ENCODE peak calls at places on chromosomes 13 and 19, in four cellular contexts. One of them, this sample, is unnamed.

GRCh38 chr19:2273356-2274184 is 8.4 kb downstream of the PEAK3 start:
- DNase-seq in neuronal stem cell: peak
- DNase-seq in H1: peak
- DNase-seq in mesenchymal stem cell: peak
- DNase-seq in this sample: peak

GRCh38 chr13:73708393-73708985 is 425.7 kb downstream of the KLF12 start:
- DNase-seq in H1: no peak
- DNase-seq in neuronal stem cell: peak
- DNase-seq in mesenchymal stem cell: peak
- DNase-seq in this sample: no peak

GRCh38 chr19:45753548-45753947 is 15.5 kb downstream of the SIX5 start:
- DNase-seq in neuronal stem cell: no peak
- DNase-seq in H1: peak
- DNase-seq in mesenchymal stem cell: no peak
- DNase-seq in this sample: peak

GRCh38 chr13:44819245-44819644 is 170.0 kb downstream of the NUFIP1 start:
- DNase-seq in H1: no peak
- DNase-seq in neuronal stem cell: no peak
- DNase-seq in mesenchymal stem cell: peak
- DNase-seq in this sample: no peak

GRCh38 chr19:2034729-2035589 is 16.1 kb downstream of the MKNK2 start:
- DNase-seq in mesenchymal stem cell: peak
- DNase-seq in neuronal stem cell: no peak
- DNase-seq in H1: peak
- DNase-seq in this sample: peak

GRCh38 chr19:6761053-6761676 is 6.1 kb downstream of the SH2D3A start:
- DNase-seq in H1: no peak
- DNase-seq in mesenchymal stem cell: no peak
- DNase-seq in neuronal stem cell: no peak
- DNase-seq in this sample: peak

GRCh38 chr13:20174656-20175405 is 14.0 kb upstream of the GJA3 start:
- DNase-seq in mesenchymal stem cell: peak
- DNase-seq in neuronal stem cell: no peak
- DNase-seq in H1: no peak
- DNase-seq in this sample: peak

GRCh38 chr13:92074658-92075057 is 676.2 kb downstream of the GPC5 start:
- DNase-seq in neuronal stem cell: peak
- DNase-seq in H1: no peak
- DNase-seq in mesenchymal stem cell: peak
- DNase-seq in this sample: peak

GRCh38 chr19:7729831-7730285 is 2.1 kb downstream of the CLEC4G start:
- DNase-seq in mesenchymal stem cell: no peak
- DNase-seq in H1: peak
- DNase-seq in neuronal stem cell: no peak
- DNase-seq in this sample: peak

GRCh38 chr13:40161931-40162330 is 504.5 kb downstream of the FOXO1 start:
- DNase-seq in H1: no peak
- DNase-seq in neuronal stem cell: no peak
- DNase-seq in mesenchymal stem cell: no peak
- DNase-seq in this sample: no peak

GRCh38 chr13:20803180-20803965 is 29.6 kb upstream of the EEF1AKMT1 start:
- DNase-seq in H1: no peak
- DNase-seq in neuronal stem cell: no peak
- DNase-seq in mesenchymal stem cell: no peak
- DNase-seq in this sample: no peak

GRCh38 chr19:13099073-13099999 is 3.3 kb downstream of the LYL1 start:
- DNase-seq in H1: peak
- DNase-seq in neuronal stem cell: no peak
- DNase-seq in mesenchymal stem cell: no peak
- DNase-seq in this sample: peak

GRCh38 chr19:19349365-19349764 is 28.7 kb downstream of the MAU2 start:
- DNase-seq in neuronal stem cell: no peak
- DNase-seq in H1: no peak
- DNase-seq in mesenchymal stem cell: no peak
- DNase-seq in this sample: no peak

GRCh38 chr13:52455677-52456041 is 381 bp downstream of the CKAP2 start:
- DNase-seq in H1: peak
- DNase-seq in neuronal stem cell: peak
- DNase-seq in mesenchymal stem cell: peak
- DNase-seq in this sample: peak

GRCh38 chr13:23087884-23088283 is 92.9 kb upstream of the SGCG start:
- DNase-seq in H1: peak
- DNase-seq in mesenchymal stem cell: no peak
- DNase-seq in neuronal stem cell: no peak
- DNase-seq in this sample: peak

GRCh38 chr13:40190656-40191100 is 475.8 kb downstream of the FOXO1 start:
- DNase-seq in neuronal stem cell: peak
- DNase-seq in mesenchymal stem cell: peak
- DNase-seq in H1: no peak
- DNase-seq in this sample: no peak

GRCh38 chr13:29474991-29475390 is 120.5 kb downstream of the SLC7A1 start:
- DNase-seq in mesenchymal stem cell: peak
- DNase-seq in H1: no peak
- DNase-seq in neuronal stem cell: no peak
- DNase-seq in this sample: no peak

GRCh38 chr13:50358715-50359367 is 343.6 kb downstream of the KCNRG start:
- DNase-seq in neuronal stem cell: no peak
- DNase-seq in mesenchymal stem cell: no peak
- DNase-seq in H1: no peak
- DNase-seq in this sample: no peak

GRCh38 chr13:50355797-50356196 is 340.6 kb downstream of the KCNRG start:
- DNase-seq in mesenchymal stem cell: no peak
- DNase-seq in H1: no peak
- DNase-seq in neuronal stem cell: no peak
- DNase-seq in this sample: no peak

GRCh38 chr13:50357586-50358118 is 342.4 kb downstream of the KCNRG start:
- DNase-seq in H1: no peak
- DNase-seq in mesenchymal stem cell: peak
- DNase-seq in neuronal stem cell: no peak
- DNase-seq in this sample: no peak

GRCh38 chr13:50358221-50358620 is 343.0 kb downstream of the KCNRG start:
- DNase-seq in neuronal stem cell: no peak
- DNase-seq in H1: no peak
- DNase-seq in mesenchymal stem cell: no peak
- DNase-seq in this sample: no peak

GRCh38 chr13:50357136-50357535 is 341.9 kb downstream of the KCNRG start:
- DNase-seq in mesenchymal stem cell: no peak
- DNase-seq in H1: no peak
- DNase-seq in neuronal stem cell: no peak
- DNase-seq in this sample: no peak
- H2AFZ ChIP-seq in mesenchymal stem cell: no peak
- H2AFZ ChIP-seq in H1: no peak
- H2AFZ ChIP-seq in neuronal stem cell: no peak
- H2AFZ ChIP-seq in this sample: no peak

GRCh38 chr19:39411006-39411831 is 1.2 kb upstream of the PLEKHG2 start:
- DNase-seq in mesenchymal stem cell: peak
- DNase-seq in neuronal stem cell: no peak
- DNase-seq in H1: peak
- DNase-seq in this sample: no peak
- H2BK15ac ChIP-seq in mesenchymal stem cell: peak
- H2BK15ac ChIP-seq in neuronal stem cell: peak
- H2BK15ac ChIP-seq in H1: peak
- H2BK15ac ChIP-seq in this sample: no peak

DNA sequence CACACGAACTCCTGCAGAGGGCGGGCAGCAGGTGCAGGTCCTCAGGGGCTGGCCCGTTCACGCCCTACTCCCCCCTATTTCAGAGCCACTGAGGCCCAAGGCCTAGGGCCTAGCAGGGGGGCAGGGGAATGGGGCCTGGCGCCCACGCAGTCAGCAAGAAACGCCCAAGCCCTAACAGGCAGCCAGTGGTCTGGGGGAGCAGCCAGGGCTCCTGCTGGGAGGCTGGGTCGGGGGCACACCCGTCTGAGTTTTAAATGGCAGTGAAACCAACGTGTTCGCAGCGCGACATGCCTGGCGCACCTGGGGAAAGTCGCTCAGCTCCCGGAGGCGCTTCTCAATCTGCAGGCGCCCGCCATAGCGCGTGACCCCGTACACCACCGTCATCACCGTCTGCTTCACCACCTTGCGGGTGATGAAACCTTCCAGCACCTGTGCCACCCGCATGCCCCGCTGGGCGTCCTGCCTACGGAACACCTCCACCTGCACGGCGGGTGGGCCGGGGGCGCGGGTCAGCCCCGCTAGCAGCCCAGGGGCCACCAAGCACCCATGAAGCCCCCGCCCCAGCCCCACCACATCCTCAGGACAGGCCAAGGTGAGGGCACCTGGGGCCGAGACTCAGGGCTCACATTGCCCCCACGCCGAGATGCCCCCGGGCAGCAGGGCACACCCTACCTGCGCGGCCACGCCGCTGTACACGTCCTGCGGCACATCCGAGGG is 13.9 kb downstream of the POLRMT start:
- DNase-seq in mesenchymal stem cell: no peak
- DNase-seq in neuronal stem cell: no peak
- DNase-seq in H1: no peak
- DNase-seq in this sample: no peak
- H2BK12ac ChIP-seq in mesenchymal stem cell: no peak
- H2BK12ac ChIP-seq in neuronal stem cell: no peak
- H2BK12ac ChIP-seq in H1: no peak
- H2BK12ac ChIP-seq in this sample: no peak

GRCh38 chr19:11963566-11964355 is 1.1 kb upstream of the ZNF763 start:
- DNase-seq in neuronal stem cell: peak
- DNase-seq in mesenchymal stem cell: peak
- DNase-seq in H1: peak
- DNase-seq in this sample: peak

GRCh38 chr19:11964858-11965645 is at the start of gene ZNF763:
- DNase-seq in neuronal stem cell: peak
- DNase-seq in H1: peak
- DNase-seq in mesenchymal stem cell: peak
- DNase-seq in this sample: peak

GRCh38 chr19:11970174-11970573 is 5.3 kb downstream of the ZNF763 start:
- DNase-seq in mesenchymal stem cell: no peak
- DNase-seq in neuronal stem cell: no peak
- DNase-seq in H1: no peak
- DNase-seq in this sample: no peak

GRCh38 chr19:11964496-11964857 is 363 bp upstream of the ZNF763 start:
- DNase-seq in neuronal stem cell: no peak
- DNase-seq in H1: no peak
- DNase-seq in mesenchymal stem cell: no peak
- DNase-seq in this sample: no peak
- H2AFZ ChIP-seq in neuronal stem cell: peak
- H2AFZ ChIP-seq in H1: peak
- H2AFZ ChIP-seq in mesenchymal stem cell: no peak
- H2AFZ ChIP-seq in this sample: no peak

GRCh38 chr19:46786236-46787039 is 2.0 kb downstream of the SLC1A5 start:
- DNase-seq in mesenchymal stem cell: peak
- DNase-seq in H1: peak
- DNase-seq in neuronal stem cell: peak
- DNase-seq in this sample: no peak

GRCh38 chr19:46784262-46785053 is 3.9 kb downstream of the SLC1A5 start:
- DNase-seq in mesenchymal stem cell: peak
- DNase-seq in H1: peak
- DNase-seq in neuronal stem cell: peak
- DNase-seq in this sample: peak

GRCh38 chr19:46785054-46785979 is 3.1 kb downstream of the SLC1A5 start:
- DNase-seq in mesenchymal stem cell: no peak
- DNase-seq in H1: no peak
- DNase-seq in neuronal stem cell: no peak
- DNase-seq in this sample: no peak

GRCh38 chr19:46787040-46787330 is 1.4 kb downstream of the SLC1A5 start:
- DNase-seq in mesenchymal stem cell: no peak
- DNase-seq in H1: no peak
- DNase-seq in neuronal stem cell: no peak
- DNase-seq in this sample: no peak

DNA sequence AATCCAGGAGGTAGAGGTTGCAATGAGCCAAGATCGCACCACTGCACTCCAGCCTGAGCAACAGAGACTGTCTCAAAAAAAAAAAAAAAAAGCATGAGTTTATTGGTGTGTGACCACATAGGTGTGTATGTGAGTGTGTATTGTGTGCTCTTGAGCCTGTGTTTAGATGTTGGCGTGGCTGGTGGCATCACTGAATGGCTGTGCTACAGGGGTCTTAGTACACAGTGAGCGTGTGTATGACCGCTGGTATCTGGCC is 2.5 kb downstream of the SLC1A5 start:
- DNase-seq in neuronal stem cell: no peak
- DNase-seq in mesenchymal stem cell: no peak
- DNase-seq in H1: no peak
- DNase-seq in this sample: no peak
- H2BK15ac ChIP-seq in neuronal stem cell: no peak
- H2BK15ac ChIP-seq in mesenchymal stem cell: no peak
- H2BK15ac ChIP-seq in H1: peak
- H2BK15ac ChIP-seq in this sample: no peak

GRCh38 chr13:33146843-33147611 is 130.8 kb downstream of the KL start:
- DNase-seq in mesenchymal stem cell: no peak
- DNase-seq in H1: no peak
- DNase-seq in neuronal stem cell: no peak
- DNase-seq in this sample: no peak
- H2BK12ac ChIP-seq in mesenchymal stem cell: no peak
- H2BK12ac ChIP-seq in H1: no peak
- H2BK12ac ChIP-seq in neuronal stem cell: no peak
- H2BK12ac ChIP-seq in this sample: no peak

GRCh38 chr19:11538232-11539036 is at the start of gene CNN1:
- DNase-seq in mesenchymal stem cell: peak
- DNase-seq in H1: peak
- DNase-seq in neuronal stem cell: no peak
- DNase-seq in this sample: peak

GRCh38 chr19:11534538-11534937 is 4.1 kb upstream of the CNN1 start:
- DNase-seq in mesenchymal stem cell: no peak
- DNase-seq in neuronal stem cell: no peak
- DNase-seq in H1: no peak
- DNase-seq in this sample: no peak

GRCh38 chr19:11539495-11540365 is 1.1 kb downstream of the CNN1 start:
- DNase-seq in neuronal stem cell: no peak
- DNase-seq in H1: peak
- DNase-seq in mesenchymal stem cell: peak
- DNase-seq in this sample: no peak

GRCh38 chr19:11540642-11541041 is 2.0 kb downstream of the CNN1 start:
- DNase-seq in neuronal stem cell: no peak
- DNase-seq in mesenchymal stem cell: no peak
- DNase-seq in H1: no peak
- DNase-seq in this sample: no peak

GRCh38 chr19:11535792-11536595 is 2.7 kb upstream of the CNN1 start:
- DNase-seq in mesenchymal stem cell: peak
- DNase-seq in H1: peak
- DNase-seq in neuronal stem cell: peak
- DNase-seq in this sample: peak
- H2AFZ ChIP-seq in mesenchymal stem cell: peak
- H2AFZ ChIP-seq in H1: peak
- H2AFZ ChIP-seq in neuronal stem cell: peak
- H2AFZ ChIP-seq in this sample: no peak

DNA sequence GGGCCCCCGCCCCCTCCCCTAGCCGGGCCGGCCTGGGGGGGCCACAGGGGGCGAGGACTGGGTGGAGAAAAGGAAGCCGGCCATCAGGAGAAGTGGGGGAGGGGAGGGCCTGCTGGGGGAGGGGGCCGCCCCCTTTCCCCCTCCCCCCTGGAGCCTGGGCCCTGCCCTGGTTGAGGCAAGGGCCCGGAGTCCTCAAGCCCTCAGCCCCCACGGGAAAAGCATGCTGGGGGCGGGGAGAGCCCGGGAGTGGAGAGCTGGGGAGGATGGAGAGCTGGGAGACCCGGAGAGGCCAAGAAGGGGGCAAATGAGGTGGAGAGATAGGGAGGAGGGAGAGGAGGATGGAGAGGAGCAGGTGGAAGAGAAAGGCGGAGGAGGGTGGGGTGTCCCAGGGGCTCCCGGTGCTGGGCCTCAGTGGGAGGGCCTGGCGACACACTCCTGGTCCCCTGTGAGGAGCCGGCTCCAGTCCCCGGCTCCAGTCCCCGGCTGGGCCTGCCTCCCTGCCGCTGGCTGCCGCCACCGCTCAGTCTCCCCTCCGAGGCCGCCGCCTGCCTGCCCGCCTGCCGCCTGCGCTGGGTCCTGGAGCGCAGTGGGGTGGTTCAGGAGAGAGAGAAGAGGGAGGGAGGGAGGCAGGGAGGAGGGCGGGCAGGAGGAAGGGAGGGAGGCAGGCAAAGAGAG is at the start of gene GRIK5:
- DNase-seq in H1: peak
- DNase-seq in mesenchymal stem cell: no peak
- DNase-seq in neuronal stem cell: no peak
- DNase-seq in this sample: peak
- H2BK15ac ChIP-seq in H1: peak
- H2BK15ac ChIP-seq in mesenchymal stem cell: no peak
- H2BK15ac ChIP-seq in neuronal stem cell: peak
- H2BK15ac ChIP-seq in this sample: no peak

This sample was measured in H9.